ENCODE peak calls at places on chromosome 1, in five cellular contexts. W is fibroblast of lung, Y is K562, C is IMR-90, G is neural progenitor cell. H is an unnamed sample. For H3K4me1, the result is how much of the 10 kb centered on the place peaks cover.

GRCh38 chr1:59401581-59401980 is 104.7 kb downstream of the FGGY start:
- DNase-seq in W (no peak), Y (no peak), C (peak), G (no peak), H (no peak)

GRCh38 chr1:206723500-206724472 is 39.1 kb downstream of the MAPKAPK2 start:
- DNase-seq in W (peak), Y (no peak), C (peak), G (peak), H (peak)

GRCh38 chr1:116026626-116027025 is 50.3 kb downstream of the SLC22A15 start:
- DNase-seq in W (no peak), Y (no peak), C (no peak), G (no peak), H (no peak)

GRCh38 chr1:232571523-232571922 is 58.4 kb downstream of the SIPA1L2 start:
- DNase-seq in W (peak), Y (no peak), C (peak), G (no peak), H (no peak)

GRCh38 chr1:219771039-219771438 is 157.3 kb downstream of the SLC30A10 start:
- DNase-seq in W (peak), Y (no peak), C (peak), G (peak), H (peak)

GRCh38 chr1:54865238-54866073 is 21.5 kb downstream of the DHCR24 start:
- DNase-seq in W (no peak), Y (no peak), C (no peak), G (no peak), H (no peak)

GRCh38 chr1:233629305-233629935 is 15.5 kb downstream of the KCNK1 start:
- DNase-seq in W (no peak), Y (no peak), C (no peak), G (no peak), H (no peak)

GRCh38 chr1:33176887-33177286 is 5.0 kb downstream of the TRIM62 start:
- DNase-seq in W (no peak), Y (no peak), C (no peak), G (no peak), H (no peak)

GRCh38 chr1:53341521-53341895 is 13.6 kb upstream of the LRP8 start:
- DNase-seq in W (no peak), Y (no peak), C (no peak), G (no peak), H (no peak)

GRCh38 chr1:231372501-231372900 is 34.4 kb downstream of the SPRTN start:
- DNase-seq in W (no peak), Y (no peak), C (no peak), G (no peak), H (no peak)

GRCh38 chr1:3824650-3825049 is 28.4 kb upstream of the LRRC47 start:
- DNase-seq in W (no peak), Y (no peak), C (no peak), G (no peak), H (no peak)

GRCh38 chr1:226406401-226406881 is 1.5 kb downstream of the PARP1 start:
- DNase-seq in W (peak), Y (no peak), C (peak), G (peak), H (peak)

GRCh38 chr1:20701847-20702246 is 16.0 kb downstream of the KIF17 start:
- DNase-seq in W (no peak), Y (no peak), C (no peak), G (no peak), H (no peak)

GRCh38 chr1:215473943-215474342 is 93.2 kb upstream of the KCTD3 start:
- DNase-seq in W (peak), Y (no peak), C (peak), G (no peak), H (peak)

GRCh38 chr1:145990249-145991097 is 5.9 kb downstream of the TXNIP start:
- DNase-seq in W (no peak), Y (no peak), C (no peak), G (no peak), H (peak)

GRCh38 chr1:6118415-6118814 is 61.7 kb downstream of the CHD5 start:
- DNase-seq in W (peak), Y (no peak), C (peak), G (no peak), H (peak)

GRCh38 chr1:235073968-235074334 is 54.7 kb downstream of the TOMM20 start:
- DNase-seq in W (no peak), Y (no peak), C (no peak), G (no peak), H (no peak)

GRCh38 chr1:225651872-225652725 is 824 bp downstream of the ENAH start:
- DNase-seq in W (peak), Y (no peak), C (no peak), G (peak), H (peak)

GRCh38 chr1:205416326-205416725 is 5.5 kb downstream of the LEMD1 start:
- DNase-seq in W (no peak), Y (no peak), C (no peak), G (no peak), H (no peak)

GRCh38 chr1:167262820-167263219 is 42.1 kb downstream of the POU2F1 start:
- DNase-seq in W (no peak), Y (no peak), C (no peak), G (no peak), H (no peak)

GRCh38 chr1:183577897-183578470 is 12.3 kb downstream of the NCF2 start:
- DNase-seq in W (no peak), Y (no peak), C (no peak), G (no peak), H (no peak)

GRCh38 chr1:183572721-183573120 is 17.5 kb downstream of the NCF2 start:
- DNase-seq in W (no peak), Y (no peak), C (peak), G (no peak), H (no peak)

GRCh38 chr1:183578846-183579245 is 11.4 kb downstream of the NCF2 start:
- DNase-seq in W (no peak), Y (no peak), C (no peak), G (no peak), H (no peak)

GRCh38 chr1:183576537-183576936 is 13.7 kb downstream of the NCF2 start:
- DNase-seq in W (no peak), Y (no peak), C (no peak), G (no peak), H (no peak)

DNA sequence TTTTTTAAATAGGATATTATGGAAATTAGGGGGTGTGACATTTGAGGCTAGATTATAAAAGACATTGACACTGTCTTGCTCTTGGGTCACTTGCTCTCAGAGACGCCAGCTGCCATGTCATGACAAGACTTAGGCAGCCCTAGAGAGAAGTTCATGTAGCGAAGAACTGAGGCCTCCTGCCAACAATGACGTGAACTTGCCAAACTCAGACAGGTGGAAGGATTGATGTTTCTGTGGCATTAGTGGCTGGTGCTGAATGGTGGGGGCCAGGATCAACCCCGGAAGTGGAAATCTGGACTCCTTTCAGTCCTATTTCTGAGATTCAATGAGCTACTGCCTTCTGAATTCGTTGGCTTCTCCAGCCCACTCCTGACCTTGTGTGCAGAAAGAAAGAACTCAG is 14.7 kb downstream of the NCF2 start:
- DNase-seq in W (no peak), Y (no peak), C (no peak), G (no peak), H (no peak)
- H3K9ac ChIP-seq in W (no peak), Y (no peak), C (no peak), G (no peak), H (no peak)

GRCh38 chr1:209822706-209823105 is 5.1 kb upstream of the UTP25 start:
- DNase-seq in W (no peak), Y (no peak), C (no peak), G (no peak), H (no peak)
- H3K4me1 ChIP-seq in W (under half), Y (under half), C (under half), G (under half), H (under half)

DNA sequence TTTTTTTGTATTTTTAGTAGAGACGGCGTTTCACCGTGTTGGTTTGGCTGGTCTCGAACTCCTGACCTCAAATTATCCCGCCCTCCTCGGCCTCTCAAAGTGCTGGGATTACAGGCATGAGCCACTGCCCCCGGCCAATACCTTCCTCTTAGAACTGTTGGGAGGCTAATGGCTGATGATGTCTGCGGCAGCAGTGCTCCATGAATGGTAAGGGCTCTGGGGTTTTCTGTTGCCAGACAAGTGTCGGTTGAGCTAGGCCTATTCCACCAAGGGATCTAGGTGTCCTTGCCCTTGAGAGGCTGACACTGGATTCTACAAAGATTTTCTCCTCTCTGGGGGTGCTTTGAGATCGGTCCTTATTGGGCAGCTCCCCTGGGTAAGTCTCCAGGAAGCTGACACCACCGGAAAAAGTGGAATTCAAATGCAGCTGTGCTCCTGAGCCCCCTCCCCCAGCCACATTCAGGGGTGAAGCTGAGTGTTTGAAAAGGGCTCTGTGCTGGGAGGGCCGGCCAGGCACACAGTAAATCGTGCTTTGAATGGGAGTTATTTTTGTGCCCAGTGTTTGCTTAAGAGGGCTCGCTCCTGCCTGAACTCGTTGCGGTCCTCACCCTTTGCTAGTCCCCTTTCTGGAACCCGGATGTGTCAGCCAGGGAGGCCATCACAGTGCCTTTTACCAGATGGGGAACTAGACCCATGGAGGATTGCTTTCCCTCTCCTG is 5.2 kb downstream of the SOX13 start:
- DNase-seq in W (peak), Y (no peak), C (peak), G (peak), H (no peak)
- H3K4me3 ChIP-seq in W (no peak), Y (no peak), C (no peak), G (peak), H (no peak)

DNA sequence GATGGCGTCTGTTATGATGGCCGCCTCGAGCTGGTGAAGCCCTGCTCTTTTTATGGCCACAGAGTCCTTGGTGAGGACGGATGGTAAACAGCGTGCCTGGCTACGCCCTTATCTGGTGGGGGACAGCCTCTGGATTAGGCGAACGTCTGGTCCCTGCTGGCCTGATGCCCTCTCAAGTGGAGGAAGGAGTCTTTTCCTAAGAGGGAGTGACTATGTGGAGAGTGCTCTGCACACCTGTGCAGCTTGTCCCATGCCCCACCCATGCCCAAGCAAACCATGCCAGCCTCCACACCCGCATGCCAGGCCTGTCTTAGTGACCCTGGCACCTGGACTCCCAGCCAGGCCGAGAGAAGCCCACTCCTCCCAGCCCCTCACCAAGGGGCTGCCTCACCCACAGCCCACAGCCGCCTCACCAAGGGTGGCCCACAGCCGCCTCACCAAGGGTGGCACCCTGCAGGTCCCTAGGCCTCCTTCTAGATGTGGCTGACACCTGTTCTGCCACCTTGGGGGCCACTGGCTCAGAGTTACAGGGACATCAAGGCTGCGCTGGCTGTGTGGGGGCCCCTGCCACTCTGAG is 40.2 kb downstream of the WNT9A start:
- DNase-seq in W (no peak), Y (no peak), C (no peak), G (no peak), H (no peak)
- H3K9ac ChIP-seq in W (no peak), Y (no peak), C (no peak), G (no peak), H (no peak)

GRCh38 chr1:155010211-155010918 is 7.8 kb downstream of the ZBTB7B start:
- DNase-seq in W (no peak), Y (no peak), C (no peak), G (no peak), H (no peak)
- H3K4me1 ChIP-seq in W (under half), Y (half or more), C (under half), G (under half), H (under half)

DNA sequence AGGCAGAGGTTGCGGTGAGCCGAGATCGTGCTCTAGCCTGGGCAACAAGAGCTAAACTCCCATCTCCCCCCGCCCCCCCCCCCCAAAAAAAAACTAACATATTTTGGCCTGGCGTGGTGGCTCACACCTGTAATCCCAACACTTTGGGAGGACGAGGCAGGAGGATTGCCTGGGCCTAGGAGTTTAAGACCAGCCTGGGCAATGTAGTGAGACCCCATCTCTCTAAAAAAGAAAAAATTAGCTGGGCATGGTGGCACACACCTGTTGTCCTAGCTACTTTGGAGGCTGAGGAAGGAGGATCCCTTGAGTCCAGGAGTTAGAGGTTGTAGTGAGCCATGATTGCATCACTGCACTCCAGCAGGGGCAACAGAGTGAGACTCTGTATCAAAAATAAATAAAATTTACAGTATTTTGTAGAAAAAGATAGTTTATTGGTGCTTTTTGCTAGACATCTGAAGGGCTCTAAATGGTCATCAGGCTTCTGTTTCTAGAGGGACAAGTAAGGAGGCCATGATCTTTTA is 9.0 kb downstream of the YTHDF2 start:
- DNase-seq in W (no peak), Y (no peak), C (no peak), G (no peak), H (no peak)
- H3K4me3 ChIP-seq in W (no peak), Y (no peak), C (no peak), G (peak), H (no peak)

GRCh38 chr1:209586341-209586740 is 2.8 kb downstream of the CAMK1G start:
- DNase-seq in W (no peak), Y (no peak), C (no peak), G (no peak), H (no peak)

GRCh38 chr1:209585672-209586071 is 2.2 kb downstream of the CAMK1G start:
- DNase-seq in W (peak), Y (no peak), C (no peak), G (peak), H (peak)

GRCh38 chr1:209583408-209583807 is at the start of gene CAMK1G:
- DNase-seq in W (peak), Y (no peak), C (peak), G (peak), H (peak)

GRCh38 chr1:209584186-209584776 is 767 bp downstream of the CAMK1G start:
- DNase-seq in W (no peak), Y (no peak), C (no peak), G (peak), H (no peak)

DNA sequence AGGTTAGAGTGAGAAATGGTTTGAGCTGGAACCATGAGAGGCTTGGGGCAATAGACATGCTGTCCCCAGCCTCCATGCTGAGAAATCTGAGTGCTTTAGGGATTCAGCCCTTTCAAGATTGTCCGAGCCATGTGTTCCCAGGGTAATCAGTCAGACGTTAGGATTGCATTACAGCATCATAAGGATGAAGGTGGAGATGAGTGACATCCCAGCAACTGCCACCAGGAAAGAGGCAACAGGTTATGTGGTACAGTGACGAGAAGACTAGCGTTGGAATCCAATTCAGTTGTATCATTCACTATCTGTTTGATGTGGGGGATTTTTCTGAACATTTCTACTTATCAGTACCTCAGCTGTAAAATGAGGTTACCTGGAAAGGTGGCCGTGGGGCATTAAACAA is 1.7 kb downstream of the CAMK1G start:
- DNase-seq in W (no peak), Y (no peak), C (no peak), G (no peak), H (no peak)
- H3K9ac ChIP-seq in W (no peak), Y (no peak), C (no peak), G (no peak), H (no peak)

DNA sequence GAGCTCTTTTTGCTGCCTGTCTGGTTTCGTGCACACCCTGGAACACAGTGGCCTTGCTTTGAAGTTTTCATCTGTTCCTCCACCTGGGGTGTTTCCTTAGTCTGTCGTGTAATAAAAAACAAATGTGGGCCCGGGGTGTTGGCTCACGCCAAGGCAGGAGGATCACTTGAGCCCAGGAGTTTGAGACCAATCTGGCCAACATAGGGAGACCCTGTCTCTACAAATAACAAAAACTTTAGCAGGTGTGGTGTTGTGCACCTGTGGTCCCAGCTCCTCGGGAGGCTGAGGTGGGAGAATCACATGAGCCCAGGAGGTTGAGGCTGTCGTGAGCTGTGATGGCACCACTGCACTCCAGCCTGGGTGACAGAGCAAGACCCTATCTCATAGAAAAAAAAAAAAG is 4.5 kb downstream of the NCMAP start:
- DNase-seq in W (no peak), Y (no peak), C (no peak), G (no peak), H (no peak)
- H3K4me1 ChIP-seq in W (under half), Y (under half), C (under half), G (under half), H (under half)

DNA sequence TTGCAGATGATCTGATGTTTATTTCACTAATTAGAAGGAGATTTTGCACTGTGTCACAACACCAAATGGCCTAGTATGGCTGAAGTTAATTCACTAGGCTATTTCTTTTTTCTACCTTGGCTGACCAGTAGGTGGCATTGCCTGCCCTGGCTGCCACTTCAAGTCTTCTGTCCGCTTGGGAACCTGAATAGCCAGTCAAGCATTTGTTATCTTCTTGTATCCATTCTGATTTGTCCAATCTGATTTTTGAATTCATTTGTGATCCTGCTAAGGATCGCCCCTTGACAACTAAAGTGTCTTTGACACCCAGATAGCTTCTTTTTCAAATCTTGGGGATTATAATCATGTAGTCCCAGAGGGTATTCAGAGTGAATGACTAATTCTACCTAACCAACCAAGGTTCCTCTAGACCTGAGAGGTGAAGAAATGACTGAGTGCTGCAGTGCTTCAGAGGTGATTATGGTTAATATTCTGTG is 99.4 kb downstream of the GIPC2 start:
- DNase-seq in W (peak), Y (peak), C (peak), G (peak), H (peak)
- H3K4me3 ChIP-seq in W (no peak), Y (no peak), C (no peak), G (no peak), H (no peak)

DNA sequence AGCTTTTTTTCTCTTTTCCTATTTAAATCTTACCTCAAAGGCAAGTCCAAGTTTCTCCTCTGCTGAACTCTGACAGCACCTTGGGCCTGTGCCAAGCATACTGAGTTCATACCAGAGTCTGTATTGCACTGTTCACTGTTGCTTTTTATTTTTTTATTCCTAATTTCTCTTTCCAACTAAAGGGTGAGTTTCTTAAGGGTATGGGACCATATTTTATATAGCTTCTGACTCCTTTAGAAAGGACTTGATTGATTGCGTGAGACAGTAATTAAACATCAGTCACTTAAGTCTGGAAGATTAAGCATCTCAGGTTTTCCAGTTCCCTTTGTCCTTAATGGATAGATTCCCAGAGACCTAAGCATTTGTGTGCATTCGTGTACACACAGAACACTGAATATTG is 69.9 kb downstream of the CACHD1 start:
- DNase-seq in W (peak), Y (no peak), C (peak), G (no peak), H (peak)
- H3K9ac ChIP-seq in W (no peak), Y (no peak), C (no peak), G (no peak), H (peak)

H was measured in adipocyte.